ENCODE peak calls at places on chromosomes 2 and 18, in seven cellular contexts. E is cardiac septum, K is frontal cortex, L is glutamatergic neuron, O is KBM-7, D is fibroblast of pulmonary artery, U is retina. P is an unnamed sample.
A peak's percentile ranks its signal among the peaks of the same experiment; 100 is the strongest.

GRCh38 chr2:9638532-9638931 is 7.7 kb upstream of the YWHAQ start:
- DNase-seq in E (peak; percentile 89), K (peak; percentile 67), L (no peak), O (no peak), D (peak; percentile 93), U (no peak), P (no peak)

GRCh38 chr2:15730545-15731212 is 139.0 kb downstream of the DDX1 start:
- DNase-seq in E (peak; percentile 95), K (peak; percentile 50), L (peak; percentile 65), O (peak; percentile 8), D (peak; percentile 98), U (peak; percentile 72), P (no peak)

GRCh38 chr2:209476367-209477191 is 52.7 kb downstream of the MAP2 start:
- DNase-seq in E (no peak), K (no peak), L (no peak), O (no peak), D (peak; percentile 94), U (peak; percentile 41), P (no peak)

GRCh38 chr18:37554399-37554787 is 11.2 kb downstream of the CELF4 start:
- DNase-seq in E (peak; percentile 10), K (no peak), L (no peak), O (no peak), D (no peak), U (no peak), P (no peak)

GRCh38 chr2:127661949-127662510 is 13.3 kb downstream of the LIMS2 start:
- DNase-seq in E (peak; percentile 79), K (no peak), L (no peak), O (no peak), D (no peak), U (no peak), P (no peak)

GRCh38 chr2:39772086-39772811 is 6.8 kb downstream of the THUMPD2 start:
- DNase-seq in E (no peak), K (no peak), L (no peak), O (no peak), D (peak; percentile 59), U (no peak), P (no peak)

GRCh38 chr2:229519655-229520054 is 194.7 kb downstream of the DNER start:
- DNase-seq in E (no peak), K (no peak), L (no peak), O (peak; percentile 52), D (no peak), U (peak; percentile 39), P (no peak)

GRCh38 chr2:232951891-232952290 is 61.2 kb downstream of the NGEF start:
- DNase-seq in E (no peak), K (no peak), L (no peak), O (no peak), D (peak; percentile 4), U (peak; percentile 28), P (no peak)

GRCh38 chr2:12506846-12507245 is 209.9 kb upstream of the TRIB2 start:
- DNase-seq in E (no peak), K (no peak), L (no peak), O (no peak), D (no peak), U (no peak), P (no peak)

GRCh38 chr2:70961648-70961994 is 16.8 kb upstream of the ANKRD53 start:
- DNase-seq in E (peak; percentile 51), K (no peak), L (no peak), O (no peak), D (no peak), U (no peak), P (no peak)

GRCh38 chr2:127561371-127561770 is 25.9 kb downstream of the MYO7B start:
- DNase-seq in E (peak; percentile 19), K (no peak), L (no peak), O (no peak), D (no peak), U (no peak), P (no peak)

GRCh38 chr2:117055499-117056375 is 758.8 kb upstream of the DDX18 start:
- DNase-seq in E (no peak), K (no peak), L (no peak), O (no peak), D (no peak), U (no peak), P (no peak)

GRCh38 chr18:49225160-49225559 is 235.3 kb downstream of the DYM start:
- DNase-seq in E (no peak), K (no peak), L (no peak), O (no peak), D (peak; percentile 77), U (no peak), P (no peak)

GRCh38 chr2:140929866-140930265 is 1201.0 kb downstream of the LRP1B start:
- DNase-seq in E (no peak), K (no peak), L (no peak), O (no peak), D (peak; percentile 46), U (no peak), P (no peak)

GRCh38 chr2:238136820-238137537 is 1.5 kb upstream of the KLHL30 start:
- DNase-seq in E (no peak), K (no peak), L (peak; percentile 16), O (no peak), D (peak; percentile 82), U (no peak), P (no peak)

GRCh38 chr2:179543361-179543901 is 278.8 kb upstream of the SESTD1 start:
- DNase-seq in E (no peak), K (no peak), L (no peak), O (no peak), D (peak; percentile 6), U (peak; percentile 21), P (no peak)

GRCh38 chr18:51537487-51537886 is 340.0 kb upstream of the MEX3C start:
- DNase-seq in E (no peak), K (peak; percentile 11), L (peak; percentile 34), O (peak; percentile 1), D (peak; percentile 73), U (peak; percentile 11), P (no peak)